ENCODE peak calls at places on chromosomes 2 and 18, in four cellular contexts. I, X, A and W are unnamed samples.

GRCh38 chr2:73896362-73897239 is 3.8 kb downstream of the ACTG2 start:
- DNase-seq in I (no peak), X (peak; percentile 88), A (peak; percentile 29), W (peak; percentile 28)

GRCh38 chr2:26849056-26850001 is 1.4 kb downstream of the DPYSL5 start:
- DNase-seq in I (peak; percentile 55), X (no peak), A (no peak), W (peak; percentile 18)

GRCh38 chr18:70490008-70490933 is 201.4 kb downstream of the SOCS6 start:
- DNase-seq in I (no peak), X (peak; percentile 69), A (no peak), W (no peak)

GRCh38 chr2:156589381-156590079 is 153.4 kb downstream of the GPD2 start:
- DNase-seq in I (no peak), X (peak; percentile 75), A (no peak), W (no peak)

GRCh38 chr18:10851824-10852225 is 297.5 kb downstream of the PIEZO2 start:
- DNase-seq in I (no peak), X (peak; percentile 89), A (no peak), W (no peak)

GRCh38 chr2:179454443-179455218 is 190.0 kb upstream of the SESTD1 start:
- DNase-seq in I (no peak), X (peak; percentile 94), A (no peak), W (no peak)

GRCh38 chr2:63834401-63834800 is 7.3 kb upstream of the UGP2 start:
- DNase-seq in I (no peak), X (no peak), A (no peak), W (no peak)

GRCh38 chr2:231662028-231662810 is 46.1 kb upstream of the PTMA start:
- DNase-seq in I (peak; percentile 99), X (peak; percentile 98), A (peak; percentile 97), W (peak; percentile 99)

GRCh38 chr2:188326669-188327301 is 35.1 kb downstream of the GULP1 start:
- DNase-seq in I (no peak), X (peak; percentile 89), A (no peak), W (no peak)

GRCh38 chr2:62208082-62208757 is 12.3 kb downstream of the B3GNT2 start:
- DNase-seq in I (no peak), X (no peak), A (no peak), W (no peak)

GRCh38 chr2:444937-445884 is 157.3 kb upstream of the ALKAL2 start:
- DNase-seq in I (no peak), X (no peak), A (no peak), W (peak; percentile 38)

GRCh38 chr18:79105455-79105854 is 36.3 kb downstream of the ATP9B start:
- DNase-seq in I (no peak), X (no peak), A (no peak), W (no peak)

GRCh38 chr2:85902496-85902895 is 13.7 kb upstream of the ST3GAL5 start:
- DNase-seq in I (no peak), X (no peak), A (no peak), W (no peak)

GRCh38 chr2:218396688-218397501 is 2.8 kb upstream of the CTDSP1 start:
- DNase-seq in I (peak; percentile 88), X (peak; percentile 60), A (peak; percentile 87), W (peak; percentile 83)

GRCh38 chr2:205500951-205501350 is 181.3 kb upstream of the NRP2 start:
- DNase-seq in I (no peak), X (no peak), A (no peak), W (no peak)

GRCh38 chr18:41395695-41396094 is 559.3 kb upstream of the PIK3C3 start:
- DNase-seq in I (no peak), X (no peak), A (no peak), W (no peak)

GRCh38 chr2:240560084-240560479 is at the start of gene DUSP28:
- DNase-seq in I (peak; percentile 97), X (peak; percentile 85), A (peak; percentile 94), W (peak; percentile 89)

GRCh38 chr18:10518595-10519273 is 7.1 kb upstream of the NAPG start:
- DNase-seq in I (peak; percentile 74), X (peak; percentile 61), A (peak; percentile 56), W (no peak)

GRCh38 chr2:37471994-37472393 is 127.6 kb downstream of the QPCT start:
- DNase-seq in I (no peak), X (peak; percentile 90), A (no peak), W (no peak)

GRCh38 chr2:217142649-217143266 is 282.9 kb upstream of the TNP1 start:
- DNase-seq in I (no peak), X (no peak), A (no peak), W (no peak)

GRCh38 chr18:37450434-37451133 is 115.0 kb downstream of the CELF4 start:
- DNase-seq in I (no peak), X (peak; percentile 33), A (peak; percentile 28), W (no peak)

GRCh38 chr18:32208012-32208411 is 18.2 kb downstream of the MEP1B start:
- DNase-seq in I (no peak), X (no peak), A (no peak), W (no peak)

GRCh38 chr2:200025717-200026116 is 70.3 kb downstream of the MAIP1 start:
- DNase-seq in I (no peak), X (no peak), A (no peak), W (no peak)

GRCh38 chr2:201466050-201466660 is 14.6 kb downstream of the STRADB start:
- DNase-seq in I (no peak), X (peak; percentile 89), A (no peak), W (no peak)

GRCh38 chr18:74294526-74294925 is 2.8 kb upstream of the CYB5A start:
- DNase-seq in I (no peak), X (no peak), A (no peak), W (no peak)

GRCh38 chr2:220531216-220531615 is 903.8 kb downstream of the SLC4A3 start:
- DNase-seq in I (no peak), X (no peak), A (no peak), W (no peak)

GRCh38 chr2:64563436-64563938 is 39.4 kb downstream of the AFTPH start:
- DNase-seq in I (no peak), X (no peak), A (no peak), W (no peak)

GRCh38 chr18:29225351-29225750 is 1048.4 kb upstream of the CDH2 start:
- DNase-seq in I (no peak), X (no peak), A (no peak), W (no peak)

GRCh38 chr2:84865181-84865783 is 15.6 kb downstream of the TRABD2A start:
- DNase-seq in I (no peak), X (peak; percentile 58), A (no peak), W (no peak)

GRCh38 chr2:43169091-43169936 is 57.1 kb downstream of the ZFP36L2 start:
- DNase-seq in I (no peak), X (no peak), A (peak; percentile 57), W (no peak)

GRCh38 chr2:191593622-191594416 is 84.1 kb upstream of the NABP1 start:
- DNase-seq in I (no peak), X (no peak), A (no peak), W (no peak)

GRCh38 chr18:48801728-48802542 is 148.8 kb downstream of the SMAD7 start:
- DNase-seq in I (peak; percentile 30), X (no peak), A (peak; percentile 15), W (no peak)

GRCh38 chr18:49857708-49858107 is 44.4 kb upstream of the ACAA2 start:
- DNase-seq in I (no peak), X (no peak), A (no peak), W (no peak)

GRCh38 chr2:48849770-48850169 is 94.2 kb upstream of the LHCGR start:
- DNase-seq in I (no peak), X (peak; percentile 60), A (no peak), W (no peak)

GRCh38 chr18:33375829-33376228 is 64.7 kb downstream of the CCDC178 start:
- DNase-seq in I (no peak), X (no peak), A (no peak), W (no peak)

GRCh38 chr2:128754246-128754724 is 435.6 kb upstream of the HS6ST1 start:
- DNase-seq in I (no peak), X (no peak), A (no peak), W (no peak)

GRCh38 chr2:221517362-221518121 is 54.6 kb downstream of the EPHA4 start:
- DNase-seq in I (peak; percentile 65), X (peak; percentile 60), A (peak; percentile 20), W (peak; percentile 63)

GRCh38 chr18:7608174-7608550 is 41.0 kb downstream of the PTPRM start:
- DNase-seq in I (no peak), X (no peak), A (no peak), W (no peak)
- H3K27ac ChIP-seq in I (peak overlapping the region; percentile 89), X (peak overlapping the region; percentile 26), A (peak overlapping the region; percentile 90), W (no peak overlapping the region)

GRCh38 chr2:134366359-134366758 is 112.5 kb downstream of the MGAT5 start:
- DNase-seq in I (no peak), X (no peak), A (no peak), W (no peak)
- H3K4me1 ChIP-seq in I (peaks cover 38% of the 10 kb centered on the region), X (peaks cover 17% of the 10 kb centered on the region), A (peaks cover 29% of the 10 kb centered on the region), W (no peaks in the 10 kb centered on the region)

DNA sequence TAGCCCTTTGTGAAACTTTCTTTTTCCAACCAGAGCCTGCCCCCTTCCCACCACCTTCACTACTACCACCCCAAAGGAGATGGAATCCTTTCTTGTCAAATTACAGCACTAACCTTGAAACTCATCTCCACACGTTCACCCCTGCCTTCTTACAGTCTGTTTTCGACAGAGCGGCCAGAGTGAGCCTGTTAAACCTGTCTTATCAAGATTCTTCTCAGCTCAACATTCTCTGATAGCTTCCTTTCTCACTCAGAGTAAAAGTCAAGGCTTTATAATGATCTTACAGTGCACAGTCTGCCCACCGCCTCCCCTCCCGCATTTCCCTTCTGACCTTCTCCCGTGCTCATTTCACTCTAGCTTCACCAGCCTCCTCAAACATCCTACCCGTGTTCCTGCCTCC is 56.0 kb downstream of the ARHGAP25 start:
- DNase-seq in I (no peak), X (no peak), A (no peak), W (no peak)
- H3K36me3 ChIP-seq in I (no peaks in the 10 kb centered on the region), X (no peaks in the 10 kb centered on the region), A (peaks cover 60% of the 10 kb centered on the region), W (peaks cover 16% of the 10 kb centered on the region)

GRCh38 chr2:235723371-235723770 is 229.5 kb downstream of the AGAP1 start:
- DNase-seq in I (no peak), X (no peak), A (no peak), W (no peak)

GRCh38 chr2:235721586-235721985 is 227.7 kb downstream of the AGAP1 start:
- DNase-seq in I (no peak), X (no peak), A (no peak), W (no peak)

GRCh38 chr2:235723811-235724465 is 230.1 kb downstream of the AGAP1 start:
- DNase-seq in I (no peak), X (no peak), A (no peak), W (no peak)

GRCh38 chr2:235724964-235725603 is 231.2 kb downstream of the AGAP1 start:
- DNase-seq in I (peak; percentile 84), X (peak; percentile 29), A (peak; percentile 64), W (no peak)

GRCh38 chr2:235722869-235723268 is 229.0 kb downstream of the AGAP1 start:
- DNase-seq in I (no peak), X (no peak), A (no peak), W (no peak)
- H3K27ac ChIP-seq in I (no peak overlapping the region), X (no peak overlapping the region), A (no peak overlapping the region), W (no peak overlapping the region)

GRCh38 chr2:28624798-28625701 is 126.6 kb upstream of the PPP1CB start:
- DNase-seq in I (peak; percentile 85), X (peak; percentile 81), A (peak; percentile 67), W (peak; percentile 74)
- H3K4me1 ChIP-seq in I (peaks cover 75% of the 10 kb centered on the region), X (peaks cover 15% of the 10 kb centered on the region), A (peaks cover 57% of the 10 kb centered on the region), W (peaks cover 58% of the 10 kb centered on the region)